ENCODE peak calls at places on chromosomes 13 and 19, in five cellular contexts. R, V, K, I and D are unnamed samples.

GRCh38 chr13:77033717-77034302 is 6.9 kb upstream of the FBXL3 start:
- ATAC-seq in R (peak), V (no peak), K (no peak), I (peak), D (no peak)

GRCh38 chr19:2251577-2252480 is 2.7 kb downstream of the AMH start:
- ATAC-seq in R (peak), V (no peak), K (no peak), I (peak), D (no peak)

GRCh38 chr19:16824658-16825311 is 4.4 kb upstream of the SIN3B start:
- ATAC-seq in R (no peak), V (no peak), K (peak), I (no peak), D (peak)

GRCh38 chr19:42216653-42217521 is 590 bp downstream of the DEDD2 start:
- ATAC-seq in R (no peak), V (peak), K (peak), I (no peak), D (peak)

GRCh38 chr13:111559612-111560423 is 239.4 kb downstream of the TEX29 start:
- ATAC-seq in R (no peak), V (no peak), K (no peak), I (no peak), D (no peak)

GRCh38 chr13:85528578-85529215 is 270.5 kb downstream of the SLITRK6 start:
- ATAC-seq in R (no peak), V (no peak), K (no peak), I (no peak), D (peak)

GRCh38 chr19:16445238-16446107 is 26.3 kb downstream of the EPS15L1 start:
- ATAC-seq in R (no peak), V (no peak), K (no peak), I (peak), D (peak)

GRCh38 chr13:63696055-63696454 is 2280.4 kb upstream of the PCDH20 start:
- ATAC-seq in R (no peak), V (no peak), K (no peak), I (no peak), D (peak)

GRCh38 chr13:50153888-50154287 is 138.6 kb downstream of the KCNRG start:
- ATAC-seq in R (no peak), V (no peak), K (no peak), I (no peak), D (no peak)

GRCh38 chr13:79480954-79481684 is at the start of gene NDFIP2:
- ATAC-seq in R (peak), V (peak), K (peak), I (peak), D (peak)

GRCh38 chr19:51799998-51800848 is 5.3 kb downstream of the FPR3 start:
- ATAC-seq in R (no peak), V (peak), K (peak), I (no peak), D (no peak)

GRCh38 chr19:13146763-13147563 is 3.2 kb downstream of the STX10 start:
- ATAC-seq in R (no peak), V (no peak), K (no peak), I (no peak), D (no peak)

GRCh38 chr13:45702088-45702487 is at the start of gene CBY2:
- ATAC-seq in R (no peak), V (no peak), K (no peak), I (no peak), D (no peak)